ENCODE peak calls at places on chromosome 3, in six cellular contexts. B is neuronal stem cell, T is PC-9, E is endothelial cell of umbilical vein, Z is OCI-LY7, N is mesendoderm. R is an unnamed sample.

GRCh38 chr3:134886991-134887390 is 91.9 kb downstream of the EPHB1 start:
- DNase-seq in Z (no peak), E (no peak), N (no peak), B (no peak), T (no peak), R (no peak)

GRCh38 chr3:149547954-149548728 is 73.6 kb downstream of the TM4SF4 start:
- DNase-seq in Z (no peak), B (no peak), T (peak; percentile 74), N (peak; percentile 82), E (no peak), R (peak; percentile 86)

GRCh38 chr3:184155644-184156521 is 706 bp downstream of the DVL3 start:
- DNase-seq in Z (peak; percentile 50), B (no peak), T (no peak), E (peak; percentile 55), N (peak; percentile 61), R (peak; percentile 48)

GRCh38 chr3:173774275-173774674 is 376.7 kb downstream of the NLGN1 start:
- DNase-seq in Z (no peak), N (no peak), E (no peak), B (no peak), T (no peak), R (no peak)

GRCh38 chr3:123412811-123413588 is 35.9 kb downstream of the ADCY5 start:
- DNase-seq in N (no peak), E (no peak), T (no peak), Z (no peak), B (no peak), R (no peak)

GRCh38 chr3:194095464-194095863 is 40.5 kb upstream of the HES1 start:
- DNase-seq in N (no peak), Z (peak; percentile 38), B (no peak), T (no peak), E (peak; percentile 62), R (no peak)

GRCh38 chr3:61812517-61812916 is 251.1 kb downstream of the PTPRG start:
- DNase-seq in T (no peak), Z (no peak), E (no peak), B (no peak), N (peak; percentile 61), R (no peak)

GRCh38 chr3:125602752-125603649 is 7.7 kb upstream of the OSBPL11 start:
- DNase-seq in T (peak; percentile 73), B (no peak), E (peak; percentile 77), Z (no peak), N (no peak), R (peak; percentile 86)

GRCh38 chr3:36380171-36381031 is at the start of gene STAC:
- DNase-seq in N (peak; percentile 64), Z (no peak), B (peak; percentile 54), T (peak; percentile 85), E (no peak), R (peak; percentile 60)

GRCh38 chr3:127753898-127754410 is 68.4 kb downstream of the MGLL start:
- DNase-seq in N (no peak), B (no peak), Z (no peak), T (no peak), E (no peak), R (no peak)
- H3K4me2 ChIP-seq in N (no peak overlapping the region), B (no peak overlapping the region), Z (no peak overlapping the region), T (no peak overlapping the region), E (no peak overlapping the region), R (no peak overlapping the region)

GRCh38 chr3:176795897-176796296 is 401.4 kb downstream of the TBL1XR1 start:
- DNase-seq in N (peak; percentile 77), E (peak; percentile 6), T (no peak), B (no peak), Z (no peak), R (no peak)
- H3K4me1 ChIP-seq in N (no peaks in the 10 kb centered on the region), E (no peaks in the 10 kb centered on the region), T (peaks cover 14% of the 10 kb centered on the region), B (no peaks in the 10 kb centered on the region), Z (no peaks in the 10 kb centered on the region), R (no peaks in the 10 kb centered on the region)

DNA sequence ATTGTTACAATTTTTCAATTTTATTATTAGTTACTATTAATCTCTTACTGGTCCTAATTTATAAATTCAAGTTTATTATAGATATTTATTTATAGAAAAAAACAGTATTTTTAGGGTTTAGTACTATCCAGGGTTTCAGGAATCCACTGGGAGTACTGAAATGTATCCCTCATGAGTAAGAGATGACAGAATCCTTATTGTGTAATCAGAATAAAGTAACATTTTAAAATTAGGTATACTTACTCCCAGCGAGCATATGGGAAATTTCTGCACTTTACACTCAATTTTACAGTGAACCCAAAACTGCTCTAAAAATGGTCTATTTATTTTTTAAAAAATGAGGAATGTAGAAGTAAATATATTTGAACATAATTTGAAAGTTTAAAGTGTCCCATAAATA is 202.7 kb downstream of the CGGBP1 start:
- DNase-seq in T (no peak), B (no peak), E (no peak), N (no peak), Z (no peak), R (no peak)
- H3K4me2 ChIP-seq in T (no peak overlapping the region), B (no peak overlapping the region), E (no peak overlapping the region), N (no peak overlapping the region), Z (no peak overlapping the region), R (no peak overlapping the region)

GRCh38 chr3:14412831-14413380 is 10.5 kb downstream of the SLC6A6 start:
- DNase-seq in E (no peak), N (peak; percentile 84), B (no peak), T (no peak), Z (no peak), R (no peak)

GRCh38 chr3:14410501-14411165 is 8.2 kb downstream of the SLC6A6 start:
- DNase-seq in E (peak; percentile 18), T (peak; percentile 90), B (no peak), Z (peak; percentile 62), N (peak; percentile 82), R (peak; percentile 73)

GRCh38 chr3:14413381-14414071 is 11.1 kb downstream of the SLC6A6 start:
- DNase-seq in Z (peak; percentile 70), T (peak; percentile 56), E (no peak), B (no peak), N (peak; percentile 92), R (no peak)

GRCh38 chr3:14411166-14411526 is 8.7 kb downstream of the SLC6A6 start:
- DNase-seq in N (no peak), Z (no peak), B (no peak), T (peak; percentile 80), E (no peak), R (no peak)

GRCh38 chr3:14411988-14412387 is 9.6 kb downstream of the SLC6A6 start:
- DNase-seq in B (no peak), N (peak; percentile 73), T (no peak), E (no peak), Z (no peak), R (no peak)
- H3K4me1 ChIP-seq in B (peaks cover 20% of the 10 kb centered on the region), N (peaks cover 3% of the 10 kb centered on the region), T (peaks cover 96% of the 10 kb centered on the region), E (peaks cover 12% of the 10 kb centered on the region), Z (peaks cover 77% of the 10 kb centered on the region), R (peaks cover 20% of the 10 kb centered on the region)

R was measured in mammary epithelial cell.